ENCODE peak calls at places on chromosomes 5 and 9, in ten cellular contexts. N is NCI-H1092; S is NCI-H460; U is NCI-H1417; Q is substantia nigra; F is ELR; K is hippocampal formation; L is activated T-helper 9 cell treated with anti-CD3 and anti-CD28 coated beads, Interleukin-2, amount 50 U/mL, for 16 hours; Y is effector memory CD8-positive, alpha-beta T cell; X is kidney. E is an unnamed sample.

GRCh38 chr9:108056083-108056804 is 566.7 kb upstream of the KLF4 start:
- DNase-seq in N (no peak), S (peak; percentile 63), U (no peak), Q (no peak), F (peak; percentile 92), K (no peak), L (no peak), Y (no peak), X (no peak), E (no peak)

GRCh38 chr5:147391781-147392180 is 118.1 kb downstream of the DPYSL3 start:
- DNase-seq in N (no peak), S (peak; percentile 40), U (peak; percentile 16), Q (peak; percentile 7), F (peak; percentile 88), K (no peak), L (no peak), Y (no peak), X (no peak), E (peak; percentile 73)

GRCh38 chr5:177500685-177501522 is 3.5 kb upstream of the PDLIM7 start:
- DNase-seq in N (peak; percentile 56), S (peak; percentile 77), U (peak; percentile 75), Q (peak; percentile 87), F (peak; percentile 88), K (peak; percentile 78), L (peak; percentile 75), Y (peak; percentile 85), X (peak; percentile 96), E (peak; percentile 91)

GRCh38 chr5:107937198-107937597 is 266.5 kb upstream of the EFNA5 start:
- DNase-seq in N (no peak), S (no peak), U (peak; percentile 67), Q (no peak), F (no peak), K (no peak), L (no peak), Y (no peak), X (no peak), E (no peak)

GRCh38 chr9:79524266-79524665 is 47.5 kb upstream of the TLE4 start:
- DNase-seq in N (no peak), S (no peak), U (no peak), Q (no peak), F (peak; percentile 41), K (no peak), L (no peak), Y (no peak), X (no peak), E (no peak)

GRCh38 chr5:54743997-54744788 is 226.6 kb downstream of the SNX18 start:
- DNase-seq in N (no peak), S (peak; percentile 11), U (peak; percentile 21), Q (peak; percentile 29), F (peak; percentile 98), K (peak; percentile 7), L (peak; percentile 13), Y (peak; percentile 47), X (peak; percentile 69), E (no peak)

GRCh38 chr5:155700333-155700732 is 626.6 kb upstream of the SGCD start:
- DNase-seq in N (no peak), S (no peak), U (peak; percentile 3), Q (no peak), F (no peak), K (no peak), L (no peak), Y (peak; percentile 33), X (no peak), E (peak; percentile 66)

GRCh38 chr5:140172473-140172872 is 2.5 kb upstream of the CYSTM1 start:
- DNase-seq in N (no peak), S (no peak), U (no peak), Q (no peak), F (no peak), K (no peak), L (no peak), Y (no peak), X (no peak), E (no peak)

GRCh38 chr9:136303066-136303824 is 649 bp downstream of the CCDC187 start:
- DNase-seq in N (no peak), S (no peak), U (no peak), Q (no peak), F (no peak), K (no peak), L (no peak), Y (no peak), X (peak; percentile 66), E (no peak)

GRCh38 chr5:83925952-83926351 is 205.3 kb upstream of the HAPLN1 start:
- DNase-seq in N (no peak), S (no peak), U (no peak), Q (no peak), F (peak; percentile 13), K (no peak), L (no peak), Y (no peak), X (no peak), E (no peak)

GRCh38 chr5:131634666-131634995 is 398 bp downstream of the RAPGEF6 start:
- DNase-seq in N (peak; percentile 22), S (peak; percentile 42), U (peak; percentile 79), Q (peak; percentile 80), F (peak; percentile 78), K (no peak), L (peak; percentile 35), Y (peak; percentile 63), X (no peak), E (peak; percentile 89)

GRCh38 chr9:101731429-101731828 is 7.0 kb downstream of the GRIN3A start:
- DNase-seq in N (no peak), S (no peak), U (no peak), Q (no peak), F (no peak), K (no peak), L (no peak), Y (no peak), X (no peak), E (no peak)

GRCh38 chr5:128949847-128950546 is 15.3 kb upstream of the SLC27A6 start:
- DNase-seq in N (no peak), S (no peak), U (no peak), Q (no peak), F (no peak), K (no peak), L (no peak), Y (no peak), X (no peak), E (no peak)

GRCh38 chr5:55187370-55187769 is 14.4 kb upstream of the CDC20B start:
- DNase-seq in N (no peak), S (peak; percentile 30), U (peak; percentile 69), Q (no peak), F (peak; percentile 46), K (no peak), L (no peak), Y (no peak), X (no peak), E (peak; percentile 60)

GRCh38 chr9:92455217-92455616 is 27.1 kb downstream of the ASPN start:
- DNase-seq in N (no peak), S (peak; percentile 5), U (peak; percentile 29), Q (no peak), F (peak; percentile 27), K (no peak), L (no peak), Y (no peak), X (no peak), E (peak; percentile 69)

GRCh38 chr5:81313686-81314085 is 12.3 kb downstream of the ZCCHC9 start:
- DNase-seq in N (no peak), S (no peak), U (no peak), Q (no peak), F (peak; percentile 51), K (no peak), L (no peak), Y (no peak), X (no peak), E (no peak)

GRCh38 chr9:82090041-82090440 is 101.5 kb downstream of the SPATA31D1 start:
- DNase-seq in N (no peak), S (no peak), U (peak; percentile 92), Q (no peak), F (no peak), K (no peak), L (no peak), Y (no peak), X (no peak), E (no peak)

E was measured in Karpas-422.